ENCODE peak calls at places on chromosome 7, in ten cellular contexts. E, H, D, G, F, T, S, Z, W and K are unnamed samples.

GRCh38 chr7:153858335-153858734 is 193.9 kb upstream of the DPP6 start:
- DNase-seq in F (no peak), Z (no peak), W (no peak), H (no peak), T (no peak), E (peak; percentile 43), G (no peak), D (no peak), S (no peak), K (no peak)

GRCh38 chr7:116218051-116218645 is 7.8 kb downstream of the TES start:
- DNase-seq in T (peak; percentile 99), Z (no peak), E (peak; percentile 99), F (no peak), W (no peak), D (no peak), H (no peak), G (no peak), S (no peak), K (no peak)

GRCh38 chr7:102260856-102261255 is 25.8 kb upstream of the SH2B2 start:
- DNase-seq in Z (no peak), W (no peak), S (no peak), H (peak; percentile 48), T (peak; percentile 40), F (peak; percentile 52), G (peak; percentile 74), D (no peak), E (peak; percentile 44), K (peak; percentile 84)

GRCh38 chr7:117111532-117111931 is 158.2 kb downstream of the ST7 start:
- DNase-seq in S (no peak), H (no peak), W (no peak), G (no peak), E (no peak), F (no peak), D (no peak), T (no peak), Z (no peak), K (no peak)

GRCh38 chr7:98394377-98394836 is 6.5 kb downstream of the BAIAP2L1 start:
- DNase-seq in E (peak; percentile 90), F (no peak), D (no peak), S (no peak), G (no peak), Z (no peak), H (no peak), T (peak; percentile 81), W (no peak), K (no peak)

GRCh38 chr7:44497151-44498013 is 6.9 kb upstream of the NUDCD3 start:
- DNase-seq in G (no peak), T (no peak), W (no peak), F (no peak), H (no peak), D (no peak), S (no peak), E (no peak), Z (no peak), K (no peak)

GRCh38 chr7:21028186-21028989 is 241.7 kb upstream of the SP8 start:
- DNase-seq in G (no peak), F (no peak), W (no peak), E (peak; percentile 8), S (peak; percentile 6), D (peak; percentile 32), Z (peak; percentile 26), H (no peak), T (no peak), K (no peak)

GRCh38 chr7:151251328-151251925 is 2.9 kb upstream of the SMARCD3 start:
- DNase-seq in T (peak; percentile 33), D (peak; percentile 63), H (peak; percentile 63), S (peak; percentile 44), F (no peak), E (peak; percentile 65), G (peak; percentile 75), Z (no peak), W (no peak), K (peak; percentile 30)

GRCh38 chr7:88456490-88456889 is 149.8 kb upstream of the STEAP4 start:
- DNase-seq in Z (peak; percentile 24), E (no peak), H (no peak), G (no peak), T (no peak), W (no peak), S (no peak), D (no peak), F (no peak), K (no peak)

GRCh38 chr7:117616694-117617093 is 136.9 kb downstream of the CFTR start:
- DNase-seq in E (no peak), T (no peak), W (no peak), Z (no peak), S (no peak), F (no peak), G (no peak), H (no peak), D (no peak), K (no peak)

GRCh38 chr7:138396251-138397070 is 63.6 kb upstream of the TRIM24 start:
- DNase-seq in H (no peak), T (no peak), G (peak; percentile 4), F (no peak), Z (peak; percentile 53), W (peak; percentile 47), E (no peak), S (no peak), D (peak; percentile 43), K (no peak)

GRCh38 chr7:140607441-140607989 is 33.1 kb downstream of the DENND2A start:
- DNase-seq in Z (peak; percentile 39), D (peak; percentile 56), T (no peak), E (peak; percentile 90), H (peak; percentile 81), S (no peak), F (peak; percentile 75), W (no peak), G (no peak), K (peak; percentile 86)

GRCh38 chr7:87816389-87816788 is 59.8 kb downstream of the SLC25A40 start:
- DNase-seq in H (no peak), G (no peak), E (no peak), F (no peak), W (no peak), S (no peak), T (no peak), D (no peak), Z (no peak), K (no peak)

DNA sequence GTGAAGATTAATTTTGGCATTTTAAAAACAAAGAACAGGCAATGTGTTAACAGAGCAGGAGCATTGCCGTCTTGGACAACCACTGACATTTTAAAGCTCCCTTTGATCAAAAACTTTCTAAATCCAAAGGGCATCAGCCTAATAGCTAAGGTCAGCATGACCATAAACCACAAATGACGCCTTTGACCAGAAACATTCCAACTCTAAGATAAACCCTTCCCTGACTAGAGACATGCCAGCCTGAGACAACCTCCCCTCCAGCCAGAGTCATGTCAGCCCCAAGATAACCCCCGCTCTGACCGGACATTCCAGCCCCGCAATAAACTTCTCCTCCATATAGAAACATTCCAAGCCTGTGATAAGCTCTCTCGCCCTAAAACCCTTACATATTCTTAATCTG is 949.4 kb upstream of the POT1 start:
- DNase-seq in D (no peak), G (no peak), Z (no peak), H (no peak), E (no peak), F (no peak), W (peak; percentile 39), S (no peak), T (peak; percentile 24), K (no peak)
- H3K27ac ChIP-seq in D (no peak overlapping the region), G (no peak overlapping the region), Z (no peak overlapping the region), H (no peak overlapping the region), E (no peak overlapping the region), F (no peak overlapping the region), W (peak overlapping the region; percentile 4), S (no peak overlapping the region), T (no peak overlapping the region), K (no peak overlapping the region)

GRCh38 chr7:129434172-129434845 is at the start of gene STRIP2:
- DNase-seq in F (peak; percentile 91), W (peak; percentile 96), E (peak; percentile 58), T (peak; percentile 72), S (peak; percentile 89), G (peak; percentile 97), H (peak; percentile 94), Z (peak; percentile 96), D (peak; percentile 92), K (peak; percentile 98)

GRCh38 chr7:129434846-129435318 is 650 bp downstream of the STRIP2 start:
- DNase-seq in H (peak; percentile 15), D (no peak), F (peak; percentile 19), W (no peak), T (peak; percentile 2), E (no peak), Z (no peak), G (peak; percentile 54), S (no peak), K (no peak)

GRCh38 chr7:129435414-129435829 is 1.2 kb downstream of the STRIP2 start:
- DNase-seq in F (no peak), H (no peak), Z (no peak), T (no peak), D (no peak), E (no peak), S (no peak), W (no peak), G (no peak), K (no peak)

GRCh38 chr7:129431911-129432643 is 2.2 kb upstream of the STRIP2 start:
- DNase-seq in T (no peak), E (no peak), W (no peak), F (no peak), S (no peak), Z (no peak), G (no peak), D (no peak), H (no peak), K (no peak)

GRCh38 chr7:129433823-129434171 is 435 bp upstream of the STRIP2 start:
- DNase-seq in G (no peak), F (no peak), D (no peak), H (no peak), E (no peak), W (no peak), Z (no peak), S (peak; percentile 4), T (no peak), K (no peak)
- TF ChIP-seq CTCF in G (no peak), F (no peak), D (no peak), H (peak; percentile 17), E (peak; percentile 9), W (peak; percentile 20), Z (no peak), S (no peak), T (peak; percentile 40), K (no peak)

DNA sequence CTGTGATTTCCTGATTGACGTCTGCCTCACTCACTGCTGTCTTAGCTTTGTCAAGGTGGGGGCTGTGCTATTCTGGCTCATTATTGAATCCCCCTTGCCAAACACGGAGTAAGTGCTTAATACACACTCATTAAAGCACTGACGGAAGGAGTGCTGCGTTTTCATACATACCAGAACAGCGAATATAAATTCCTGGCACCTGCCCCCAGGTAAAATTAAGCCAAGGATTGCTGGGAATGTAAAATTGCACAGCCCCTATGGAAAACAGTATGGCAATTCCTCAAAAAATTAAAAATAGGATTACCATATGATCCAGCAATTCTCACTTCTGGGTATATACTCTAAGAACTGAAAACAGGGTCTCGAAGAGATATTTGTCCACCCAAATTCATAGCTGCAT is 6.6 kb downstream of the KLRG2 start:
- DNase-seq in W (no peak), T (no peak), S (no peak), H (no peak), E (no peak), D (no peak), Z (no peak), G (no peak), F (no peak), K (no peak)
- H3K4me3 ChIP-seq in W (no peak overlapping the region), T (no peak overlapping the region), S (no peak overlapping the region), H (no peak overlapping the region), E (no peak overlapping the region), D (no peak overlapping the region), Z (no peak overlapping the region), G (no peak overlapping the region), F (no peak overlapping the region), K (no peak overlapping the region)

GRCh38 chr7:106050743-106051110 is 61.4 kb downstream of the SYPL1 start:
- DNase-seq in Z (no peak), G (no peak), T (peak; percentile 30), D (no peak), H (no peak), S (no peak), F (no peak), W (no peak), E (peak; percentile 52), K (peak; percentile 31)
- H3K27ac ChIP-seq in Z (no peak overlapping the region), G (no peak overlapping the region), T (no peak overlapping the region), D (peak overlapping the region; percentile 19), H (no peak overlapping the region), S (no peak overlapping the region), F (no peak overlapping the region), W (no peak overlapping the region), E (no peak overlapping the region), K (no peak overlapping the region)